ENCODE peak calls at places on chromosome 1, in seven cellular contexts. C is GM12878, R is K562, K is HCT116, B is SK-N-SH, T is HepG2, M is H1. N is an unnamed sample.
A peak's percentile ranks its signal among the peaks of the same experiment; 100 is the strongest.

GRCh38 chr1:150813028-150813707 is 5.1 kb upstream of the CTSK start:
- DNase-seq in T (peak; percentile 36), R (peak; percentile 46), B (peak; percentile 55), C (no peak), M (no peak), K (peak; percentile 16), N (peak; percentile 68)

GRCh38 chr1:115771094-115771846 is 2.8 kb upstream of the CASQ2 start:
- DNase-seq in R (no peak), T (no peak), B (peak; percentile 26), K (no peak), M (peak; percentile 72), C (no peak), N (no peak)

GRCh38 chr1:172273668-172274396 is 146.7 kb upstream of the C1orf105 start:
- DNase-seq in T (no peak), K (no peak), R (no peak), C (no peak), B (no peak), M (no peak), N (no peak)

GRCh38 chr1:93925206-93925605 is 16.0 kb upstream of the GCLM start:
- DNase-seq in K (no peak), B (no peak), M (no peak), T (no peak), R (no peak), C (no peak), N (no peak)

GRCh38 chr1:202580604-202581003 is 129.7 kb downstream of the SYT2 start:
- DNase-seq in T (no peak), M (no peak), K (no peak), B (no peak), C (no peak), R (no peak), N (no peak)

GRCh38 chr1:245475116-245475515 is 320.3 kb downstream of the KIF26B start:
- DNase-seq in T (no peak), C (no peak), R (no peak), K (no peak), M (no peak), B (no peak), N (no peak)

GRCh38 chr1:203278087-203278884 is 27.0 kb upstream of the BTG2 start:
- DNase-seq in M (peak; percentile 55), T (no peak), C (no peak), K (no peak), R (no peak), B (peak; percentile 79), N (no peak)

GRCh38 chr1:53376742-53377437 is 49.0 kb upstream of the LRP8 start:
- DNase-seq in M (peak; percentile 53), R (no peak), C (no peak), T (no peak), K (no peak), B (no peak), N (no peak)

GRCh38 chr1:67729872-67730271 is 44.9 kb downstream of the GADD45A start:
- DNase-seq in K (no peak), C (no peak), T (no peak), M (no peak), B (no peak), R (no peak), N (no peak)

GRCh38 chr1:10210841-10211804 is 753 bp downstream of the KIF1B start:
- DNase-seq in R (peak; percentile 70), B (peak; percentile 76), C (no peak), K (peak; percentile 61), M (peak; percentile 65), T (peak; percentile 77), N (peak; percentile 82)

GRCh38 chr1:198771562-198772153 is 132.8 kb downstream of the PTPRC start:
- DNase-seq in R (no peak), M (no peak), B (peak; percentile 32), T (peak; percentile 7), K (peak; percentile 34), C (peak; percentile 20), N (peak; percentile 69)

GRCh38 chr1:245437401-245437800 is 282.6 kb downstream of the KIF26B start:
- DNase-seq in T (no peak), M (no peak), K (no peak), B (no peak), R (no peak), C (no peak), N (no peak)

GRCh38 chr1:67627906-67628305 is 57.1 kb upstream of the GADD45A start:
- DNase-seq in M (no peak), T (no peak), K (no peak), C (no peak), B (no peak), R (no peak), N (no peak)

GRCh38 chr1:167430849-167431242 is 87.5 kb downstream of the CD247 start:
- DNase-seq in C (no peak), M (peak; percentile 63), T (no peak), R (no peak), B (no peak), K (no peak), N (no peak)

DNA sequence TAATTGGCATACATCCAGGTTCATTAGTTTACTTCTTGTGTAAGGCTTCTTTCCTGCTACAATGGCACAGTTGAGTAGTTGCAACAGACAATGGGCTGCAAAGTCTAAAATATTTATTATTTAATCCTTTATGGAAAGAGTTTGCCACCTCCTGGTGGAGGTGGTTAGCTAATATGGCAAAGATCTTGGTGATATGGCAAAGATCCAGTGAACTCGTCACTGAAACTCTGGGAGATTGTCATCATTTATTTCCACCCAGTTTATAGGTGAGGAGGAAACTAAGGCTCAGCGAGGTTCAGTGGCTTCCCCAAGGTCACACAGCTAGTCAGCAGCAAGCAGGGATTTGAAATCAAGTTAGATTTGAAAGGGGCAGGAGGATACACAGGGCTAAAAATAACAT is 16.1 kb upstream of the IFFO2 start:
- DNase-seq in K (no peak), R (no peak), T (no peak), C (no peak), B (no peak), M (no peak), N (peak; percentile 37)
- TF ChIP-seq JUND in K (no peak), R (no peak), T (no peak), C (no peak), B (no peak), M (no peak), N (no peak)

DNA sequence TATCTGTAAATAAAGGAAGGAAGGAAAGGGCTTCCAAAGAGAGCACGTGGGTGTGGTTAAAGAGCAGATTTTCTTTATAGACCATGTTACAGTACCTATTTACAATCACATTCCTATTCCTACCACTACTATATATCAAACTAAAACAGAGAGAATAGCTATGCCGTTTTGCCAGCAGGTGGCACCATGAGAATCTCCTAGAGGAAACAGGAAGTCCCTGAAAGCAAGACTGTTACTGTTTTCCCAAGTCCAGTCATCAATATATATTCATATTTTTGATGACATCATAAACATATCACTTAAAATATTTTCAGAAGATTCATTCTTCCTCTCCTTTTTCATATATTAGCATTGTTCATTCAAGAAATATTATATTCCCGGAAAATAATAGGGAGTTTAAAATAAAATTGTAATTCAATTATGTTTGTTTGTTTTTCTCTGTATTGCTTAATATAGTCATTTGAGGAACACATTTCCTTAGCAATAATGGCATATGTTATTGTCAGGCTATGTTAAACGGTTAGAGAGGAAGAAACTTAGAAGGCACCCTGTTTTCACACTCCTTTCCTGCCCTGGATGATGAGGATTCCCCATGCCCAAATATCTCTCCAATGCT is 6.6 kb downstream of the CCDC190 start:
- DNase-seq in B (peak; percentile 66), M (no peak), R (peak; percentile 62), K (peak; percentile 77), T (peak; percentile 59), C (no peak), N (peak; percentile 84)
- TF ChIP-seq JUND in B (no peak), M (no peak), R (peak; percentile 50), K (no peak), T (no peak), C (no peak), N (no peak)

DNA sequence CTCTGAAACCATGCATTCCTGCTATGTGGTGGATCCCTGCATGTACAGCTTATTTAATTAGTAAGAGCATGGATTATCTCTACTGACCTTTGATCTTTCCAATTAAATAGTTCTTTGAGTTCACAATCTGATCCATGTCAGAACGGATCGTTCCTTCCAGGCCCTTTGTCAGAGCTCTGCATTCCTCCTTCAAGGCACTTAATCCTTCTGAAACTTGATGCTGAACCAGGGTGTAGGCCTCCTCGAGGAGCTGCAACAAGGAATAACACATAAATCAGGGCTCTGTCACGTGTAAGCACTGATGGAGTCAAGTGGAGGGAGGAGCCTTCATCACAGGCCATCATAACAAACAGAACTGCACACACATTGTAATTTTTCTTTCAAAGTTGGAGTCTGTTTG is 68.4 kb upstream of the EDEM3 start:
- DNase-seq in C (no peak), M (no peak), K (no peak), B (no peak), T (no peak), R (no peak), N (no peak)
- TF ChIP-seq JUND in C (no peak), M (no peak), K (no peak), B (no peak), T (no peak), R (no peak), N (no peak)

GRCh38 chr1:157044326-157044725 is 1.2 kb downstream of the ARHGEF11 start:
- DNase-seq in B (no peak), T (no peak), M (no peak), C (no peak), R (no peak), K (no peak), N (no peak)
- TF ChIP-seq JUND in B (no peak), T (no peak), M (no peak), C (no peak), R (no peak), K (no peak), N (no peak)

GRCh38 chr1:181040284-181040865 is 6.6 kb downstream of the MR1 start:
- DNase-seq in M (no peak), C (no peak), K (no peak), B (no peak), T (peak; percentile 47), R (no peak), N (no peak)

GRCh38 chr1:181033799-181034391 is at the start of gene MR1:
- DNase-seq in M (no peak), T (peak; percentile 78), B (peak; percentile 42), C (peak; percentile 92), R (peak; percentile 88), K (peak; percentile 81), N (peak; percentile 75)

GRCh38 chr1:181033128-181033798 is 520 bp upstream of the MR1 start:
- DNase-seq in M (no peak), C (peak; percentile 65), K (peak; percentile 18), T (no peak), B (no peak), R (no peak), N (no peak)

GRCh38 chr1:181038399-181038873 is 4.7 kb downstream of the MR1 start:
- DNase-seq in T (peak; percentile 75), M (peak; percentile 86), C (no peak), B (peak; percentile 75), R (peak; percentile 85), K (peak; percentile 72), N (peak; percentile 45)

DNA sequence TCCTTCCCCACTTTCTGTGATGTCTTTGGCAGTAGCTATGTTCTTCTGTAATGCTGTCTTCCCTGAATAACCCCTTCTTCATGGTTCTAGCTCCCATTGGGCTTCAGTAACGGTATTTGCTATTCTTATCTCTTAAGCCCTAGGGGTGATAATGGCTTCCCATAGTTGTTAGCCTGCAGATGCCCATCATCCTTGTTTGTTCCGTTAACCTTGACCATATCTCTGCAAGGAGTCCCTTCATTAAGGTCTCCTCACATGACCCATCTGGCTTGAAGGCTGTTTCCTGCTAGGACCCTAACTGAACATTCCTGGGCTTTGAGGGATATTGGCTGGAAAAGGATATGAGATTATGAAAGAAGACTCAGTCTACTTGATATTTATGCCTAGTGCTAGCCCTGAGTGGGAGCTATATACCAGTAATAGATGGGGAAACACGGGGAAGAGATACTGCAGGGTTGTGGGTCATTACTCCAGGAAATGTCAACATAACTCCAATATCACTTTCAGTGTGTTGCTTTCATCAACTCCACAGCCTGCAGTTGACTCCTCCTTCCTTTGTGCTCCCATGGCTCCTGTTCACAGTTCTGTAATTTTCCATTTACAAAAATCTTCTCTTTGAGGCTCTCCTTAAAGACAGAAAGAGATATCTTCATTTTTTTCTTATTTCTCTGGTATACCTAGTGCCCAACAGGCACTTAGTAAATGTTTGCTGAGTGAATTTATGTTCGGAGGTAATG is 2.5 kb downstream of the MR1 start:
- DNase-seq in B (no peak), T (no peak), C (no peak), R (no peak), K (no peak), M (no peak), N (no peak)
- TF ChIP-seq JUND in B (no peak), T (no peak), C (no peak), R (no peak), K (no peak), M (no peak), N (no peak)